ENCODE peak calls at places on chromosomes 4 and X, in six cellular contexts. K, G, I, O, X and R are unnamed samples.
A peak's percentile ranks its signal among the peaks of the same experiment; 100 is the strongest.

GRCh38 chr4:3399277-3400194 is 42.2 kb upstream of the HGFAC start:
- DNase-seq in K (peak; percentile 63), G (no peak), I (peak; percentile 36), O (no peak), X (no peak), R (no peak)

GRCh38 chr4:97121493-97121892 is 1021.8 kb downstream of the STPG2 start:
- DNase-seq in K (no peak), G (no peak), I (no peak), O (no peak), X (no peak), R (no peak)

GRCh38 chrX:72299891-72300630 is 5.7 kb downstream of the CITED1 start:
- DNase-seq in K (no peak), G (no peak), I (no peak), O (no peak), X (no peak), R (no peak)

GRCh38 chr4:96913437-96914075 is 1073.7 kb downstream of the PDHA2 start:
- DNase-seq in K (no peak), G (no peak), I (no peak), O (no peak), X (no peak), R (no peak)

GRCh38 chr4:71709961-71710360 is 73.9 kb downstream of the GC start:
- DNase-seq in K (peak; percentile 6), G (no peak), I (no peak), O (no peak), X (no peak), R (no peak)

GRCh38 chr4:108029731-108030130 is 40.0 kb downstream of the HADH start:
- DNase-seq in K (no peak), G (no peak), I (no peak), O (no peak), X (no peak), R (no peak)

GRCh38 chr4:168095776-168096443 is 3.6 kb downstream of the ANXA10 start:
- DNase-seq in K (no peak), G (no peak), I (no peak), O (no peak), X (no peak), R (no peak)

GRCh38 chr4:85790582-85790981 is 315.6 kb downstream of the ARHGAP24 start:
- DNase-seq in K (no peak), G (no peak), I (no peak), O (no peak), X (no peak), R (no peak)

GRCh38 chr4:8046925-8047541 is 107.4 kb upstream of the AFAP1 start:
- DNase-seq in K (no peak), G (no peak), I (no peak), O (no peak), X (no peak), R (no peak)

GRCh38 chr4:17778431-17778830 is 3.0 kb downstream of the FAM184B start:
- DNase-seq in K (no peak), G (no peak), I (no peak), O (no peak), X (no peak), R (no peak)

GRCh38 chr4:75555294-75556164 is at the start of gene ODAPH:
- DNase-seq in K (peak; percentile 25), G (no peak), I (no peak), O (peak; percentile 18), X (peak; percentile 42), R (peak; percentile 34)

GRCh38 chr4:76606662-76607265 is 171.7 kb downstream of the SHROOM3 start:
- DNase-seq in K (no peak), G (no peak), I (no peak), O (no peak), X (no peak), R (no peak)

DNA sequence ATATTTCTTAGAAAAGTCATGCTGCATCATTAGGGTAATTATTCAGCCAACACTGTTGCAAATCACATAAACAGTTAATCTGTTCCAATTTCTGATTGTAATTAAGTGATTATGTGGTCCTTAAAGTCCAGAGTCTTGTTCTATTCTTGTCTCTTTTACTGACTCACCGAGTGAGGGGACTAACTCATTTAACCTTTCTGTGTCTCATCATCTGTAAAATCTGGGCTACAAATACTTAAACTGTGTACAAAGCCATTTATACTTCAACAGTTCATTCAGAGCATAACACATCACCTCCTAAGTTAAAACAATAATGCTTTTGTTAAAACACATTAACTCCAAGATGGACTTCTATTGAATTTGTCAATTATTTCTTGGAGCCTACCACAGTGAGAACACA is 65.4 kb upstream of the KLHL13 start:
- DNase-seq in K (no peak), G (no peak), I (no peak), O (no peak), X (no peak), R (no peak)
- TF ChIP-seq POLR2AphosphoS5 in K (no peak), G (no peak), I (no peak), O (no peak), X (no peak), R (no peak)

DNA sequence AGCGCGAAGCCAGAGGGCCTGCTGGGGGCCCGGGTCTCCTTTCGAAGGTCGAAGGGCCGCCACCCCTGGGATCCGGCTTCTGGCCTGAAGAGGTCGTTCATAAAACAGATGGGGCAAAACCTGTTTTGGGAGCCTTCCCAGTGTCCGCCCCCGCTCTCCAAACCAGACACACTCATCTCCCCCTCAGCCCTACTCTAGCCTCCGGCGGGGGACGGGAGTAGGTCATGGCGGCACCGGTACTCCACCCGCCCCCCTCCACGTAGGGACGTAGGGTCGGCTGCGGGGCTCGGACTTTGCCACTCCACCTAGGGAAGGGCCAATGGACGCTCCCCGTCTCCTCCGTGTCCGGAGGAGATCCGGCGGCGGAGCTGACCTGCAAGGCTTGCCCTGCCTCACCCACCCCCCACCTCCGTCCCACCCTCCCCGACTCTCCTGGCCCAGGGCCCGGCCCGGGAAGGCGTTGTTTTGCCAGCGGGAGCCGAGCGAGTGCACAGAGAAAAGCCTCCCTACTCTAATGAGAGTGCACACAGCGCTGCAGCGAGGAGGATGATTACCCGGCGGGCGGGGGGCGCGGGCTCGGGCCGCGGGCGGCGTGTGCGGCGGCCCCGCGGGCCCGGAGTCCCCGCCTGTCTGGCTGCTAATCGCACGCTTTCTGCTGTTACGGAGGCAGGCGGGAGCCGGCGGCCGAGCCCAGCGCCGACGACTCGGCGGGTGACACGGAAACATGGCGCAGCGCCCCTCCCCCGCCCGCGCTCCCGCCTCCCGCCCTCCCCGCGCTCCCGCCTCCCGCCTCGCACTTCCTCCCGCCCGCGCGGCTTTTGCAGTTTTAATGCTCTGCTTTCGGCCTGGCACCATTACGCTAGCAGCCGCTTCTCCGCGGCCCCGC is 8.3 kb upstream of the BCOR start:
- DNase-seq in K (peak; percentile 86), G (no peak), I (no peak), O (no peak), X (no peak), R (peak; percentile 47)
- TF ChIP-seq POLR2A in K (peak; percentile 58), G (no peak), I (no peak), O (no peak), X (peak; percentile 17), R (no peak)

GRCh38 chr4:189124791-189125190 is 815.9 kb upstream of the FRG1 start:
- DNase-seq in K (no peak), G (no peak), I (no peak), O (no peak), X (no peak), R (no peak)
- TF ChIP-seq TAF1 in K (no peak), G (no peak), I (no peak), O (no peak), X (no peak), R (no peak)

GRCh38 chrX:74179071-74179470 is 124.9 kb upstream of the ZCCHC13 start:
- DNase-seq in K (no peak), G (no peak), I (peak; percentile 39), O (no peak), X (no peak), R (no peak)
- TF ChIP-seq POLR2AphosphoS5 in K (no peak), G (no peak), I (no peak), O (no peak), X (no peak), R (no peak)

GRCh38 chr4:5458676-5459075 is 249.7 kb downstream of the EVC2 start:
- DNase-seq in K (no peak), G (no peak), I (no peak), O (no peak), X (no peak), R (no peak)

GRCh38 chr4:5462254-5462835 is 246.0 kb downstream of the EVC2 start:
- DNase-seq in K (no peak), G (no peak), I (no peak), O (no peak), X (no peak), R (no peak)

GRCh38 chr4:5459236-5459635 is 249.1 kb downstream of the EVC2 start:
- DNase-seq in K (no peak), G (no peak), I (no peak), O (no peak), X (no peak), R (no peak)

GRCh38 chr4:5461477-5461876 is 246.9 kb downstream of the EVC2 start:
- DNase-seq in K (no peak), G (no peak), I (no peak), O (no peak), X (no peak), R (no peak)

GRCh38 chr4:5460106-5460801 is 248.1 kb downstream of the EVC2 start:
- DNase-seq in K (peak; percentile 45), G (peak; percentile 38), I (peak; percentile 13), O (peak; percentile 25), X (no peak), R (no peak)
- TF ChIP-seq POLR2A in K (no peak), G (no peak), I (no peak), O (no peak), X (no peak), R (no peak)

DNA sequence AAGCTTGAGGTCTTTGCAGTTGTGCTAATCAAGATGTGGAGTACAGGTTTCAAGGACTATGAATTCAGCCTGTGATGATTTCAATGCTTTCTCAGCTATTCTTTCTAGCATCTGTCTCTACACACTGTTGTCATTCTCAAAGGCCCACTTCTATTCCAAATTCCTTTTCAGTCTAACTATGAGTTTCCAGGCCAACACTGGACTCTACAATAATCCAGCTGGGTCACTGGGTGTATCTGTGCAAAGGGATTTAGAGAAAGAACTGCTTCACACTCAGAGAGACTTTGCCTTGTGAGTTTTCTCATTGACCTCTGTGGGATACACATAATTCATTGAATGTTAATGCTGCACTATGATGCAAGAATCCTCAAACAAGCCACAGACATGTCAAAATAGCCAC is 171.7 kb upstream of the CLNK start:
- DNase-seq in K (no peak), G (no peak), I (no peak), O (no peak), X (no peak), R (no peak)
- TF ChIP-seq TAF1 in K (no peak), G (no peak), I (no peak), O (no peak), X (no peak), R (no peak)